ENCODE peak calls at places on chromosomes 4 and X, in six cellular contexts. One of them, this sample, is unnamed.

GRCh38 chr4:188374870-188375269 is 235.6 kb downstream of the TRIML1 start:
- DNase-seq in activated T-helper 1 cell treated with anti-CD3 and anti-CD28 coated beads, Interleukin-12 subunit alpha, Interleukin-12 subunit beta, Interleukin-2, Interleukin-4 antibody, amounts not matched to agents 30 ng/mL and 10 ng/mL and 1 ng/mL, durations not matched to agents 14 hours and 24 hours and 36 hours: no peak
- DNase-seq in amniotic stem cell: no peak
- DNase-seq in iPS-NIHi11: no peak
- DNase-seq in uterus: no peak
- DNase-seq in fibroblast of the conjunctiva: no peak
- DNase-seq in this sample: no peak

GRCh38 chr4:85058551-85058950 is 92.1 kb upstream of the WDFY3 start:
- DNase-seq in iPS-NIHi11: no peak
- DNase-seq in fibroblast of the conjunctiva: no peak
- DNase-seq in uterus: no peak
- DNase-seq in amniotic stem cell: no peak
- DNase-seq in activated T-helper 1 cell treated with anti-CD3 and anti-CD28 coated beads, Interleukin-12 subunit alpha, Interleukin-12 subunit beta, Interleukin-2, Interleukin-4 antibody, amounts not matched to agents 30 ng/mL and 10 ng/mL and 1 ng/mL, durations not matched to agents 14 hours and 24 hours and 36 hours: no peak
- DNase-seq in this sample: no peak

GRCh38 chr4:102799816-102800215 is 27.5 kb downstream of the UBE2D3 start:
- DNase-seq in uterus: no peak
- DNase-seq in iPS-NIHi11: no peak
- DNase-seq in amniotic stem cell: no peak
- DNase-seq in fibroblast of the conjunctiva: peak
- DNase-seq in activated T-helper 1 cell treated with anti-CD3 and anti-CD28 coated beads, Interleukin-12 subunit alpha, Interleukin-12 subunit beta, Interleukin-2, Interleukin-4 antibody, amounts not matched to agents 30 ng/mL and 10 ng/mL and 1 ng/mL, durations not matched to agents 14 hours and 24 hours and 36 hours: no peak
- DNase-seq in this sample: no peak

GRCh38 chr4:176654565-176655216 is 138.0 kb downstream of the VEGFC start:
- DNase-seq in iPS-NIHi11: no peak
- DNase-seq in fibroblast of the conjunctiva: no peak
- DNase-seq in activated T-helper 1 cell treated with anti-CD3 and anti-CD28 coated beads, Interleukin-12 subunit alpha, Interleukin-12 subunit beta, Interleukin-2, Interleukin-4 antibody, amounts not matched to agents 30 ng/mL and 10 ng/mL and 1 ng/mL, durations not matched to agents 14 hours and 24 hours and 36 hours: no peak
- DNase-seq in amniotic stem cell: no peak
- DNase-seq in uterus: no peak
- DNase-seq in this sample: no peak

GRCh38 chrX:70322784-70323183 is 32.9 kb downstream of the KIF4A start:
- DNase-seq in activated T-helper 1 cell treated with anti-CD3 and anti-CD28 coated beads, Interleukin-12 subunit alpha, Interleukin-12 subunit beta, Interleukin-2, Interleukin-4 antibody, amounts not matched to agents 30 ng/mL and 10 ng/mL and 1 ng/mL, durations not matched to agents 14 hours and 24 hours and 36 hours: no peak
- DNase-seq in fibroblast of the conjunctiva: no peak
- DNase-seq in iPS-NIHi11: no peak
- DNase-seq in uterus: no peak
- DNase-seq in amniotic stem cell: no peak
- DNase-seq in this sample: no peak

GRCh38 chr4:76689079-76689817 is 208.7 kb downstream of the SOWAHB start:
- DNase-seq in amniotic stem cell: no peak
- DNase-seq in activated T-helper 1 cell treated with anti-CD3 and anti-CD28 coated beads, Interleukin-12 subunit alpha, Interleukin-12 subunit beta, Interleukin-2, Interleukin-4 antibody, amounts not matched to agents 30 ng/mL and 10 ng/mL and 1 ng/mL, durations not matched to agents 14 hours and 24 hours and 36 hours: no peak
- DNase-seq in fibroblast of the conjunctiva: no peak
- DNase-seq in uterus: peak
- DNase-seq in iPS-NIHi11: peak
- DNase-seq in this sample: peak

GRCh38 chr4:89482248-89482647 is 174.6 kb upstream of the GPRIN3 start:
- DNase-seq in fibroblast of the conjunctiva: peak
- DNase-seq in activated T-helper 1 cell treated with anti-CD3 and anti-CD28 coated beads, Interleukin-12 subunit alpha, Interleukin-12 subunit beta, Interleukin-2, Interleukin-4 antibody, amounts not matched to agents 30 ng/mL and 10 ng/mL and 1 ng/mL, durations not matched to agents 14 hours and 24 hours and 36 hours: no peak
- DNase-seq in amniotic stem cell: no peak
- DNase-seq in iPS-NIHi11: peak
- DNase-seq in uterus: no peak
- DNase-seq in this sample: peak

GRCh38 chr4:140048419-140049022 is 105.5 kb downstream of the MAML3 start:
- DNase-seq in activated T-helper 1 cell treated with anti-CD3 and anti-CD28 coated beads, Interleukin-12 subunit alpha, Interleukin-12 subunit beta, Interleukin-2, Interleukin-4 antibody, amounts not matched to agents 30 ng/mL and 10 ng/mL and 1 ng/mL, durations not matched to agents 14 hours and 24 hours and 36 hours: no peak
- DNase-seq in uterus: no peak
- DNase-seq in fibroblast of the conjunctiva: no peak
- DNase-seq in iPS-NIHi11: no peak
- DNase-seq in amniotic stem cell: no peak
- DNase-seq in this sample: no peak

GRCh38 chrX:139106111-139106510 is 394.6 kb upstream of the FGF13 start:
- DNase-seq in uterus: no peak
- DNase-seq in activated T-helper 1 cell treated with anti-CD3 and anti-CD28 coated beads, Interleukin-12 subunit alpha, Interleukin-12 subunit beta, Interleukin-2, Interleukin-4 antibody, amounts not matched to agents 30 ng/mL and 10 ng/mL and 1 ng/mL, durations not matched to agents 14 hours and 24 hours and 36 hours: no peak
- DNase-seq in amniotic stem cell: no peak
- DNase-seq in iPS-NIHi11: no peak
- DNase-seq in fibroblast of the conjunctiva: no peak
- DNase-seq in this sample: no peak

GRCh38 chrX:46665232-46666162 is 91.9 kb downstream of the CHST7 start:
- DNase-seq in fibroblast of the conjunctiva: no peak
- DNase-seq in amniotic stem cell: no peak
- DNase-seq in activated T-helper 1 cell treated with anti-CD3 and anti-CD28 coated beads, Interleukin-12 subunit alpha, Interleukin-12 subunit beta, Interleukin-2, Interleukin-4 antibody, amounts not matched to agents 30 ng/mL and 10 ng/mL and 1 ng/mL, durations not matched to agents 14 hours and 24 hours and 36 hours: no peak
- DNase-seq in uterus: no peak
- DNase-seq in iPS-NIHi11: no peak
- DNase-seq in this sample: no peak

GRCh38 chr4:20254517-20255250 is 3.0 kb downstream of the SLIT2 start:
- DNase-seq in iPS-NIHi11: peak
- DNase-seq in uterus: peak
- DNase-seq in fibroblast of the conjunctiva: no peak
- DNase-seq in amniotic stem cell: no peak
- DNase-seq in activated T-helper 1 cell treated with anti-CD3 and anti-CD28 coated beads, Interleukin-12 subunit alpha, Interleukin-12 subunit beta, Interleukin-2, Interleukin-4 antibody, amounts not matched to agents 30 ng/mL and 10 ng/mL and 1 ng/mL, durations not matched to agents 14 hours and 24 hours and 36 hours: no peak
- DNase-seq in this sample: peak

GRCh38 chr4:10100734-10101216 is 15.8 kb downstream of the WDR1 start:
- DNase-seq in activated T-helper 1 cell treated with anti-CD3 and anti-CD28 coated beads, Interleukin-12 subunit alpha, Interleukin-12 subunit beta, Interleukin-2, Interleukin-4 antibody, amounts not matched to agents 30 ng/mL and 10 ng/mL and 1 ng/mL, durations not matched to agents 14 hours and 24 hours and 36 hours: no peak
- DNase-seq in iPS-NIHi11: no peak
- DNase-seq in fibroblast of the conjunctiva: no peak
- DNase-seq in amniotic stem cell: no peak
- DNase-seq in uterus: no peak
- DNase-seq in this sample: no peak

GRCh38 chrX:912677-913076 is 282.1 kb downstream of the SHOX start:
- DNase-seq in amniotic stem cell: no peak
- DNase-seq in activated T-helper 1 cell treated with anti-CD3 and anti-CD28 coated beads, Interleukin-12 subunit alpha, Interleukin-12 subunit beta, Interleukin-2, Interleukin-4 antibody, amounts not matched to agents 30 ng/mL and 10 ng/mL and 1 ng/mL, durations not matched to agents 14 hours and 24 hours and 36 hours: no peak
- DNase-seq in uterus: no peak
- DNase-seq in fibroblast of the conjunctiva: no peak
- DNase-seq in iPS-NIHi11: no peak
- DNase-seq in this sample: no peak

GRCh38 chr4:153233761-153234371 is 29.6 kb downstream of the TRIM2 start:
- DNase-seq in activated T-helper 1 cell treated with anti-CD3 and anti-CD28 coated beads, Interleukin-12 subunit alpha, Interleukin-12 subunit beta, Interleukin-2, Interleukin-4 antibody, amounts not matched to agents 30 ng/mL and 10 ng/mL and 1 ng/mL, durations not matched to agents 14 hours and 24 hours and 36 hours: no peak
- DNase-seq in uterus: peak
- DNase-seq in fibroblast of the conjunctiva: peak
- DNase-seq in amniotic stem cell: peak
- DNase-seq in iPS-NIHi11: no peak
- DNase-seq in this sample: no peak

GRCh38 chr4:41541697-41542096 is 3.7 kb downstream of the LIMCH1 start:
- DNase-seq in fibroblast of the conjunctiva: no peak
- DNase-seq in uterus: no peak
- DNase-seq in activated T-helper 1 cell treated with anti-CD3 and anti-CD28 coated beads, Interleukin-12 subunit alpha, Interleukin-12 subunit beta, Interleukin-2, Interleukin-4 antibody, amounts not matched to agents 30 ng/mL and 10 ng/mL and 1 ng/mL, durations not matched to agents 14 hours and 24 hours and 36 hours: no peak
- DNase-seq in amniotic stem cell: no peak
- DNase-seq in iPS-NIHi11: no peak
- DNase-seq in this sample: no peak

GRCh38 chr4:10747186-10747585 is 62.6 kb upstream of the CLNK start:
- DNase-seq in fibroblast of the conjunctiva: no peak
- DNase-seq in iPS-NIHi11: no peak
- DNase-seq in activated T-helper 1 cell treated with anti-CD3 and anti-CD28 coated beads, Interleukin-12 subunit alpha, Interleukin-12 subunit beta, Interleukin-2, Interleukin-4 antibody, amounts not matched to agents 30 ng/mL and 10 ng/mL and 1 ng/mL, durations not matched to agents 14 hours and 24 hours and 36 hours: no peak
- DNase-seq in uterus: no peak
- DNase-seq in amniotic stem cell: no peak
- DNase-seq in this sample: no peak

GRCh38 chrX:67523002-67523711 is 20.7 kb upstream of the AR start:
- DNase-seq in activated T-helper 1 cell treated with anti-CD3 and anti-CD28 coated beads, Interleukin-12 subunit alpha, Interleukin-12 subunit beta, Interleukin-2, Interleukin-4 antibody, amounts not matched to agents 30 ng/mL and 10 ng/mL and 1 ng/mL, durations not matched to agents 14 hours and 24 hours and 36 hours: no peak
- DNase-seq in amniotic stem cell: no peak
- DNase-seq in iPS-NIHi11: no peak
- DNase-seq in uterus: no peak
- DNase-seq in fibroblast of the conjunctiva: no peak
- DNase-seq in this sample: no peak

GRCh38 chr4:8538703-8539567 is 41.3 kb upstream of the GPR78 start:
- DNase-seq in amniotic stem cell: no peak
- DNase-seq in activated T-helper 1 cell treated with anti-CD3 and anti-CD28 coated beads, Interleukin-12 subunit alpha, Interleukin-12 subunit beta, Interleukin-2, Interleukin-4 antibody, amounts not matched to agents 30 ng/mL and 10 ng/mL and 1 ng/mL, durations not matched to agents 14 hours and 24 hours and 36 hours: no peak
- DNase-seq in iPS-NIHi11: no peak
- DNase-seq in uterus: no peak
- DNase-seq in fibroblast of the conjunctiva: peak
- DNase-seq in this sample: no peak

GRCh38 chr4:137393043-137393442 is 139.3 kb downstream of the PCDH18 start:
- DNase-seq in uterus: no peak
- DNase-seq in amniotic stem cell: peak
- DNase-seq in iPS-NIHi11: no peak
- DNase-seq in fibroblast of the conjunctiva: peak
- DNase-seq in activated T-helper 1 cell treated with anti-CD3 and anti-CD28 coated beads, Interleukin-12 subunit alpha, Interleukin-12 subunit beta, Interleukin-2, Interleukin-4 antibody, amounts not matched to agents 30 ng/mL and 10 ng/mL and 1 ng/mL, durations not matched to agents 14 hours and 24 hours and 36 hours: no peak
- DNase-seq in this sample: peak

This sample was measured in SK-N-SH.